ENCODE peak calls at places on chromosomes 2 and 18, in seven cellular contexts. One of them, this sample, is unnamed.

GRCh38 chr2:181317511-181317910 is 139.7 kb upstream of the ITGA4 start:
- DNase-seq in A549: no peak
- DNase-seq in endothelial cell: no peak
- DNase-seq in B cell: no peak
- DNase-seq in WTC11: no peak
- DNase-seq in activated CD8-positive, alpha-beta T cell treated with anti-CD3 and anti-CD28 coated beads for 36 hours: no peak
- DNase-seq in fibroblast of pulmonary artery: no peak
- DNase-seq in this sample: no peak

GRCh38 chr2:40658917-40659316 is 207.0 kb upstream of the SLC8A1 start:
- DNase-seq in A549: no peak
- DNase-seq in endothelial cell: peak; percentile 55
- DNase-seq in B cell: no peak
- DNase-seq in WTC11: peak; percentile 31
- DNase-seq in activated CD8-positive, alpha-beta T cell treated with anti-CD3 and anti-CD28 coated beads for 36 hours: no peak
- DNase-seq in fibroblast of pulmonary artery: peak; percentile 37
- DNase-seq in this sample: no peak

GRCh38 chr18:23456835-23457234 is 3.7 kb downstream of the RIOK3 start:
- DNase-seq in A549: no peak
- DNase-seq in endothelial cell: no peak
- DNase-seq in B cell: no peak
- DNase-seq in WTC11: no peak
- DNase-seq in activated CD8-positive, alpha-beta T cell treated with anti-CD3 and anti-CD28 coated beads for 36 hours: no peak
- DNase-seq in fibroblast of pulmonary artery: no peak
- DNase-seq in this sample: no peak

GRCh38 chr2:85215074-85216050 is 82.2 kb downstream of the TCF7L1 start:
- DNase-seq in A549: no peak
- DNase-seq in endothelial cell: no peak
- DNase-seq in B cell: no peak
- DNase-seq in WTC11: no peak
- DNase-seq in activated CD8-positive, alpha-beta T cell treated with anti-CD3 and anti-CD28 coated beads for 36 hours: no peak
- DNase-seq in fibroblast of pulmonary artery: peak; percentile 62
- DNase-seq in this sample: no peak

GRCh38 chr2:45918816-45919655 is 267.6 kb downstream of the PRKCE start:
- DNase-seq in A549: no peak
- DNase-seq in endothelial cell: no peak
- DNase-seq in B cell: no peak
- DNase-seq in WTC11: no peak
- DNase-seq in activated CD8-positive, alpha-beta T cell treated with anti-CD3 and anti-CD28 coated beads for 36 hours: no peak
- DNase-seq in fibroblast of pulmonary artery: no peak
- DNase-seq in this sample: no peak

GRCh38 chr2:9331704-9332103 is 91.6 kb downstream of the ITGB1BP1 start:
- DNase-seq in A549: no peak
- DNase-seq in endothelial cell: no peak
- DNase-seq in B cell: no peak
- DNase-seq in WTC11: no peak
- DNase-seq in activated CD8-positive, alpha-beta T cell treated with anti-CD3 and anti-CD28 coated beads for 36 hours: no peak
- DNase-seq in fibroblast of pulmonary artery: peak; percentile 73
- DNase-seq in this sample: no peak

GRCh38 chr2:81195774-81196382 is 891.3 kb upstream of the LRRTM1 start:
- DNase-seq in A549: no peak
- DNase-seq in endothelial cell: no peak
- DNase-seq in B cell: no peak
- DNase-seq in WTC11: peak; percentile 12
- DNase-seq in activated CD8-positive, alpha-beta T cell treated with anti-CD3 and anti-CD28 coated beads for 36 hours: no peak
- DNase-seq in fibroblast of pulmonary artery: no peak
- DNase-seq in this sample: no peak

GRCh38 chr18:8264861-8265411 is 344.3 kb upstream of the RAB12 start:
- DNase-seq in A549: no peak
- DNase-seq in endothelial cell: no peak
- DNase-seq in B cell: no peak
- DNase-seq in WTC11: no peak
- DNase-seq in activated CD8-positive, alpha-beta T cell treated with anti-CD3 and anti-CD28 coated beads for 36 hours: no peak
- DNase-seq in fibroblast of pulmonary artery: peak; percentile 23
- DNase-seq in this sample: peak; percentile 49

GRCh38 chr2:43340945-43341356 is 114.5 kb upstream of the ZFP36L2 start:
- DNase-seq in A549: peak; percentile 10
- DNase-seq in endothelial cell: no peak
- DNase-seq in B cell: no peak
- DNase-seq in WTC11: no peak
- DNase-seq in activated CD8-positive, alpha-beta T cell treated with anti-CD3 and anti-CD28 coated beads for 36 hours: no peak
- DNase-seq in fibroblast of pulmonary artery: peak; percentile 71
- DNase-seq in this sample: no peak

GRCh38 chr2:147110317-147110716 is 734.5 kb upstream of the ACVR2A start:
- DNase-seq in A549: no peak
- DNase-seq in endothelial cell: no peak
- DNase-seq in B cell: no peak
- DNase-seq in WTC11: no peak
- DNase-seq in activated CD8-positive, alpha-beta T cell treated with anti-CD3 and anti-CD28 coated beads for 36 hours: no peak
- DNase-seq in fibroblast of pulmonary artery: no peak
- DNase-seq in this sample: no peak

GRCh38 chr18:3441290-3441689 is 8.7 kb upstream of the TGIF1 start:
- DNase-seq in A549: no peak
- DNase-seq in endothelial cell: peak; percentile 39
- DNase-seq in B cell: no peak
- DNase-seq in WTC11: peak; percentile 38
- DNase-seq in activated CD8-positive, alpha-beta T cell treated with anti-CD3 and anti-CD28 coated beads for 36 hours: peak; percentile 41
- DNase-seq in fibroblast of pulmonary artery: peak; percentile 51
- DNase-seq in this sample: peak; percentile 31

GRCh38 chr2:58047373-58047674 is 718 bp downstream of the VRK2 start:
- DNase-seq in A549: peak; percentile 33
- DNase-seq in endothelial cell: no peak
- DNase-seq in B cell: no peak
- DNase-seq in WTC11: no peak
- DNase-seq in activated CD8-positive, alpha-beta T cell treated with anti-CD3 and anti-CD28 coated beads for 36 hours: no peak
- DNase-seq in fibroblast of pulmonary artery: no peak
- DNase-seq in this sample: no peak

GRCh38 chr2:58047969-58048368 is 1.4 kb downstream of the VRK2 start:
- DNase-seq in A549: no peak
- DNase-seq in endothelial cell: no peak
- DNase-seq in B cell: no peak
- DNase-seq in WTC11: no peak
- DNase-seq in activated CD8-positive, alpha-beta T cell treated with anti-CD3 and anti-CD28 coated beads for 36 hours: no peak
- DNase-seq in fibroblast of pulmonary artery: no peak
- DNase-seq in this sample: no peak

GRCh38 chr2:58045580-58046334 is 849 bp upstream of the VRK2 start:
- DNase-seq in A549: no peak
- DNase-seq in endothelial cell: no peak
- DNase-seq in B cell: no peak
- DNase-seq in WTC11: no peak
- DNase-seq in activated CD8-positive, alpha-beta T cell treated with anti-CD3 and anti-CD28 coated beads for 36 hours: peak; percentile 17
- DNase-seq in fibroblast of pulmonary artery: no peak
- DNase-seq in this sample: no peak

GRCh38 chr2:58046335-58046584 is 346 bp upstream of the VRK2 start:
- DNase-seq in A549: no peak
- DNase-seq in endothelial cell: no peak
- DNase-seq in B cell: no peak
- DNase-seq in WTC11: no peak
- DNase-seq in activated CD8-positive, alpha-beta T cell treated with anti-CD3 and anti-CD28 coated beads for 36 hours: no peak
- DNase-seq in fibroblast of pulmonary artery: no peak
- DNase-seq in this sample: no peak

DNA sequence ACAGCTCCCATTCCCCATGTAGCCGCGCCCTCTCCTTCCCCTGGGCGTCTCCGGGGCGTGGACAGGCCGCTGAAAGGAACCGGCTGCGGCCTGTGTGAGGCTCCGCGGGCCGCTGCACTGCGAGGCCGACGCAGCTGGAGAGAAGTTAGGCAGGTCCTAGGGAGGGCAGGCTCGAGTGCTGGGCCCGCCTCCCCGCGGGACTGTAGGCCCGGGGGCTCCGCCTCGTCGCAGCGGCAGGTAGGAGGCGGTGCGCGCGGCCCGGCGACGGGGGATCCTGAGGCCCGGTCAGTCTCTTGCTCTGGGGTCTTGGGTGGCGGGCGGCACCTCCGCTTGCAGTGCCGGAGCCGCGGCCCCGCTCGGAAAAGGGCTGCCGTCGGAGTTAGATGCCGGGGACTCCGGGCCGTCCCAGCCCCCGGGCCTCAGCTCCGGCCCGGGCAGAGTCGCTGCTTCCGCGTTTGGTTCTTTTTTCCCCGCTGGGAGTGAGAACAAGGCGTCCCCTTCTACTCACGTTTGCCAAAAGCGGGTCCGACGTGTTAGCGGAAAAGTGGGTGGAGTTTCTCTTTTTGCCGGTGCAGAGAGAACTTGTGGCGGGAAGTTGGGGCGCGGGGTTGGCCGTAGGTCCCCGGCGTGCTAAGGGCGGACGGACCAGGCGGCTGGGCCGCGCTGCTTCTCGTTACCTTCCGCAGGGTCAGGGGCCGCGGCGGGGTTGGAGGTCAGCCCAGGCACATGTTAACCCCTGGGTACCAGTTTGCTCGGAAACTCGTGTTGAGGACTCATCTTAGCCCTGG is at the start of gene VRK2:
- DNase-seq in A549: peak; percentile 89
- DNase-seq in endothelial cell: peak; percentile 83
- DNase-seq in B cell: peak; percentile 88
- DNase-seq in WTC11: peak; percentile 93
- DNase-seq in activated CD8-positive, alpha-beta T cell treated with anti-CD3 and anti-CD28 coated beads for 36 hours: peak; percentile 89
- DNase-seq in fibroblast of pulmonary artery: peak; percentile 94
- DNase-seq in this sample: no peak
- TF ChIP-seq CTCF in A549: no peak
- TF ChIP-seq CTCF in endothelial cell: no peak
- TF ChIP-seq CTCF in B cell: peak; percentile 24
- TF ChIP-seq CTCF in WTC11: no peak
- TF ChIP-seq CTCF in activated CD8-positive, alpha-beta T cell treated with anti-CD3 and anti-CD28 coated beads for 36 hours: no peak
- TF ChIP-seq CTCF in fibroblast of pulmonary artery: no peak
- TF ChIP-seq CTCF in this sample: no peak

GRCh38 chr2:37846207-37846606 is 78.9 kb upstream of the RMDN2 start:
- DNase-seq in A549: no peak
- DNase-seq in endothelial cell: no peak
- DNase-seq in B cell: no peak
- DNase-seq in WTC11: no peak
- DNase-seq in activated CD8-positive, alpha-beta T cell treated with anti-CD3 and anti-CD28 coated beads for 36 hours: no peak
- DNase-seq in fibroblast of pulmonary artery: no peak
- DNase-seq in this sample: no peak

GRCh38 chr2:37848451-37848850 is 76.6 kb upstream of the RMDN2 start:
- DNase-seq in A549: no peak
- DNase-seq in endothelial cell: no peak
- DNase-seq in B cell: no peak
- DNase-seq in WTC11: no peak
- DNase-seq in activated CD8-positive, alpha-beta T cell treated with anti-CD3 and anti-CD28 coated beads for 36 hours: no peak
- DNase-seq in fibroblast of pulmonary artery: no peak
- DNase-seq in this sample: no peak

GRCh38 chr2:37851428-37851827 is 73.7 kb upstream of the RMDN2 start:
- DNase-seq in A549: no peak
- DNase-seq in endothelial cell: no peak
- DNase-seq in B cell: no peak
- DNase-seq in WTC11: no peak
- DNase-seq in activated CD8-positive, alpha-beta T cell treated with anti-CD3 and anti-CD28 coated beads for 36 hours: no peak
- DNase-seq in fibroblast of pulmonary artery: no peak
- DNase-seq in this sample: no peak

GRCh38 chr2:37849908-37850307 is 75.2 kb upstream of the RMDN2 start:
- DNase-seq in A549: no peak
- DNase-seq in endothelial cell: no peak
- DNase-seq in B cell: no peak
- DNase-seq in WTC11: no peak
- DNase-seq in activated CD8-positive, alpha-beta T cell treated with anti-CD3 and anti-CD28 coated beads for 36 hours: no peak
- DNase-seq in fibroblast of pulmonary artery: no peak
- DNase-seq in this sample: no peak

DNA sequence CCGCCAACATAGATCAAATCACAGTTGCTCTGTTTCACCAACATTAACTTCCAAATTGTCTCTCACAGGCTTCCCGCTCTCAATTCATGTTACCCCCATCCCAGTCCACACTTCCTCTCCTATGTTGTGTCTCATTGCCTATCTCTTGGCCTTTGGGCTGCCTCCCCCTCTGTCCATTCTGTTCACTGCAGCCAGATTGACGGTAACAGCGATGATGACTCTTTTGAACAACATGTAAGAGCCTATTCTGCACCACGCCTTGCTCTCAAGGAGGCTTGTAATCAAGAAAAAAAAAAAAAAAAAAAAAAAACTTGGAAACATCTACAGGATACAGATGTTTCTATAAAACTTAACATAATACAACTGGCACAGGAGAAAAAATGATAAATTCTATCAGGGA is 77.3 kb upstream of the RMDN2 start:
- DNase-seq in A549: no peak
- DNase-seq in endothelial cell: no peak
- DNase-seq in B cell: no peak
- DNase-seq in WTC11: no peak
- DNase-seq in activated CD8-positive, alpha-beta T cell treated with anti-CD3 and anti-CD28 coated beads for 36 hours: no peak
- DNase-seq in fibroblast of pulmonary artery: no peak
- DNase-seq in this sample: no peak
- TF ChIP-seq CTCF in A549: no peak
- TF ChIP-seq CTCF in endothelial cell: no peak
- TF ChIP-seq CTCF in B cell: no peak
- TF ChIP-seq CTCF in WTC11: no peak
- TF ChIP-seq CTCF in activated CD8-positive, alpha-beta T cell treated with anti-CD3 and anti-CD28 coated beads for 36 hours: no peak
- TF ChIP-seq CTCF in fibroblast of pulmonary artery: no peak
- TF ChIP-seq CTCF in this sample: no peak

DNA sequence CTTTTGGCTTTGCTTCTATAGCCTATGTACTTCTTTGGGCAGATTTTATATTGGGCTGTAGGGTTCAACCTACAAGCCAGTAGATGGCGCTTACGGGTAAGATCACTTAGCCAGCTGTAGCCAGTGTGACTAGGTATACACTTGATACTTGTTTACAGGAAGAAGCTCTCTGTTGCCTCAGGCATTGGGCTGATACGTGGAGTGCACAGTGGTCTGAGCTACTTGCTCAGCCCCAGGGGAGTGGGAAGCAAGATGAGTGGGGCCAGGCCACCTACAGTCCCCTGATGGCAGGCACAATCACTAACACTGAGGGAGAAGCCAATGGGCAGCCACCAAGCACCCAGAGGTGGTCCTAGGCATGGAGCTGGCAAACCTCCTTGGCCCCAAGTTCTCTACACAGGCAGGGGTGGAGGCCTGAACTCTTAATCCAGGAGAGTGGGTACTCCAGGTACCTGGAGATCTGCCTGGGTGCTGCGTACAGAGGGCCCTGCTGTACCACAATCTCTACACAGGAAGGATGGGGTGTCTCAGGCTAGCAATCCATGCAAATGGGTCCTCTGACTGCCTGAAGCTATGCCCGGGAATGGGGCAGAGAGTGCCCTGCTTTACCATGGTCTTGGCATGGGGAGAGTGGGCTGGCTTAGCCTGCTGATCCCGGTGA is 122.2 kb downstream of the NCOA1 start:
- DNase-seq in A549: no peak
- DNase-seq in endothelial cell: peak; percentile 31
- DNase-seq in B cell: no peak
- DNase-seq in WTC11: peak; percentile 46
- DNase-seq in activated CD8-positive, alpha-beta T cell treated with anti-CD3 and anti-CD28 coated beads for 36 hours: peak; percentile 28
- DNase-seq in fibroblast of pulmonary artery: peak; percentile 79
- DNase-seq in this sample: peak; percentile 60
- TF ChIP-seq CTCF in A549: peak; percentile 14
- TF ChIP-seq CTCF in endothelial cell: peak; percentile 32
- TF ChIP-seq CTCF in B cell: no peak
- TF ChIP-seq CTCF in WTC11: peak; percentile 56
- TF ChIP-seq CTCF in activated CD8-positive, alpha-beta T cell treated with anti-CD3 and anti-CD28 coated beads for 36 hours: peak; percentile 28
- TF ChIP-seq CTCF in fibroblast of pulmonary artery: peak; percentile 69
- TF ChIP-seq CTCF in this sample: peak; percentile 84

GRCh38 chr2:151030663-151031230 is 230.9 kb downstream of the RBM43 start:
- DNase-seq in A549: no peak
- DNase-seq in endothelial cell: no peak
- DNase-seq in B cell: no peak
- DNase-seq in WTC11: peak; percentile 12
- DNase-seq in activated CD8-positive, alpha-beta T cell treated with anti-CD3 and anti-CD28 coated beads for 36 hours: peak; percentile 19
- DNase-seq in fibroblast of pulmonary artery: no peak
- DNase-seq in this sample: no peak
- TF ChIP-seq CTCF in A549: peak; percentile 17
- TF ChIP-seq CTCF in endothelial cell: peak; percentile 66
- TF ChIP-seq CTCF in B cell: no peak
- TF ChIP-seq CTCF in WTC11: peak; percentile 43
- TF ChIP-seq CTCF in activated CD8-positive, alpha-beta T cell treated with anti-CD3 and anti-CD28 coated beads for 36 hours: peak; percentile 54
- TF ChIP-seq CTCF in fibroblast of pulmonary artery: no peak
- TF ChIP-seq CTCF in this sample: no peak

GRCh38 chr2:110114007-110114591 is 1.5 kb downstream of the MALL start:
- DNase-seq in A549: peak; percentile 68
- DNase-seq in endothelial cell: no peak
- DNase-seq in B cell: no peak
- DNase-seq in WTC11: no peak
- DNase-seq in activated CD8-positive, alpha-beta T cell treated with anti-CD3 and anti-CD28 coated beads for 36 hours: peak; percentile 24
- DNase-seq in fibroblast of pulmonary artery: no peak
- DNase-seq in this sample: no peak
- TF ChIP-seq CTCF in A549: peak; percentile 34
- TF ChIP-seq CTCF in endothelial cell: no peak
- TF ChIP-seq CTCF in B cell: no peak
- TF ChIP-seq CTCF in WTC11: no peak
- TF ChIP-seq CTCF in activated CD8-positive, alpha-beta T cell treated with anti-CD3 and anti-CD28 coated beads for 36 hours: no peak
- TF ChIP-seq CTCF in fibroblast of pulmonary artery: peak; percentile 18
- TF ChIP-seq CTCF in this sample: no peak